ENCODE peak calls at places on chromosomes 2 and 18, in six cellular contexts. One of them, this sample, is unnamed.

GRCh38 chr2:121710470-121711170 is 26.1 kb downstream of the NIFK start:
- DNase-seq in M059J: no peak
- DNase-seq in NCI-H1105: no peak
- DNase-seq in GM13976: no peak
- DNase-seq in T follicular helper cell: no peak
- DNase-seq in Kasumi-1: no peak
- DNase-seq in this sample: no peak

GRCh38 chr2:144448389-144449027 is 71.4 kb downstream of the ZEB2 start:
- DNase-seq in M059J: no peak
- DNase-seq in NCI-H1105: no peak
- DNase-seq in GM13976: no peak
- DNase-seq in T follicular helper cell: no peak
- DNase-seq in Kasumi-1: no peak
- DNase-seq in this sample: no peak

GRCh38 chr2:96873651-96874096 is 3.8 kb upstream of the SEMA4C start:
- DNase-seq in M059J: no peak
- DNase-seq in NCI-H1105: no peak
- DNase-seq in GM13976: no peak
- DNase-seq in T follicular helper cell: no peak
- DNase-seq in Kasumi-1: no peak
- DNase-seq in this sample: no peak

GRCh38 chr2:84970266-84970955 is 550 bp upstream of the KCMF1 start:
- DNase-seq in M059J: peak
- DNase-seq in NCI-H1105: peak
- DNase-seq in GM13976: peak
- DNase-seq in T follicular helper cell: peak
- DNase-seq in Kasumi-1: peak
- DNase-seq in this sample: peak

GRCh38 chr2:219641390-219642063 is 14.1 kb downstream of the SLC4A3 start:
- DNase-seq in M059J: no peak
- DNase-seq in NCI-H1105: no peak
- DNase-seq in GM13976: no peak
- DNase-seq in T follicular helper cell: no peak
- DNase-seq in Kasumi-1: no peak
- DNase-seq in this sample: no peak

GRCh38 chr2:8054070-8054469 is 627.8 kb upstream of the ID2 start:
- DNase-seq in M059J: no peak
- DNase-seq in NCI-H1105: no peak
- DNase-seq in GM13976: no peak
- DNase-seq in T follicular helper cell: no peak
- DNase-seq in Kasumi-1: no peak
- DNase-seq in this sample: no peak

GRCh38 chr2:94622113-94622618 is 249.1 kb upstream of the TEKT4 start:
- DNase-seq in M059J: no peak
- DNase-seq in NCI-H1105: no peak
- DNase-seq in GM13976: no peak
- DNase-seq in T follicular helper cell: no peak
- DNase-seq in Kasumi-1: no peak
- DNase-seq in this sample: no peak

GRCh38 chr18:41906528-41907256 is 48.3 kb upstream of the PIK3C3 start:
- DNase-seq in M059J: peak
- DNase-seq in NCI-H1105: peak
- DNase-seq in GM13976: peak
- DNase-seq in T follicular helper cell: no peak
- DNase-seq in Kasumi-1: peak
- DNase-seq in this sample: peak

GRCh38 chr2:159755788-159756187 is 42.2 kb downstream of the CD302 start:
- DNase-seq in M059J: peak
- DNase-seq in NCI-H1105: no peak
- DNase-seq in GM13976: no peak
- DNase-seq in T follicular helper cell: no peak
- DNase-seq in Kasumi-1: peak
- DNase-seq in this sample: no peak

GRCh38 chr2:1708476-1709334 is 35.6 kb downstream of the PXDN start:
- DNase-seq in M059J: no peak
- DNase-seq in NCI-H1105: no peak
- DNase-seq in GM13976: no peak
- DNase-seq in T follicular helper cell: no peak
- DNase-seq in Kasumi-1: no peak
- DNase-seq in this sample: no peak

GRCh38 chr2:233835230-233836186 is 18.8 kb downstream of the HJURP start:
- DNase-seq in M059J: no peak
- DNase-seq in NCI-H1105: no peak
- DNase-seq in GM13976: no peak
- DNase-seq in T follicular helper cell: no peak
- DNase-seq in Kasumi-1: no peak
- DNase-seq in this sample: no peak